ENCODE peak calls at places on chromosomes 7 and 10, in six cellular contexts. Y is fibroblast of the aortic adventitia, M is A549, X is kidney epithelial cell, S is lung, C is endothelial cell. R is an unnamed sample.

GRCh38 chr7:151481650-151482505 is 37.8 kb downstream of the RHEB start:
- DNase-seq in Y (no peak), M (no peak), X (no peak), S (no peak), C (no peak), R (no peak)

GRCh38 chr7:97576043-97576442 is 155.8 kb upstream of the TAC1 start:
- DNase-seq in Y (no peak), M (no peak), X (no peak), S (no peak), C (no peak), R (no peak)

GRCh38 chr10:120573355-120573754 is 116.3 kb downstream of the PLPP4 start:
- DNase-seq in Y (no peak), M (no peak), X (no peak), S (no peak), C (no peak), R (no peak)

GRCh38 chr7:50771120-50772002 is 11.3 kb downstream of the GRB10 start:
- DNase-seq in Y (no peak), M (no peak), X (no peak), S (no peak), C (no peak), R (peak; percentile 29)

GRCh38 chr7:44293561-44294324 is 31.7 kb downstream of the CAMK2B start:
- DNase-seq in Y (no peak), M (no peak), X (no peak), S (peak; percentile 22), C (peak; percentile 2), R (no peak)

GRCh38 chr7:30750574-30751256 is 1.2 kb upstream of the INMT start:
- DNase-seq in Y (peak; percentile 98), M (no peak), X (no peak), S (peak; percentile 64), C (no peak), R (peak; percentile 17)

GRCh38 chr7:152313879-152314604 is 121.8 kb downstream of the KMT2C start:
- DNase-seq in Y (peak; percentile 88), M (peak; percentile 43), X (peak; percentile 90), S (peak; percentile 34), C (no peak), R (peak; percentile 12)

GRCh38 chr10:78981970-78982281 is 86.8 kb upstream of the ZMIZ1 start:
- DNase-seq in Y (no peak), M (no peak), X (no peak), S (no peak), C (no peak), R (no peak)

GRCh38 chr10:27581225-27581624 is 77.1 kb downstream of the RAB18 start:
- DNase-seq in Y (no peak), M (no peak), X (no peak), S (no peak), C (no peak), R (no peak)

GRCh38 chr10:61822781-61823230 is 78.7 kb upstream of the ARID5B start:
- DNase-seq in Y (peak; percentile 23), M (no peak), X (no peak), S (no peak), C (no peak), R (no peak)

GRCh38 chr10:19862811-19863515 is 46.7 kb downstream of the PLXDC2 start:
- DNase-seq in Y (no peak), M (no peak), X (no peak), S (no peak), C (no peak), R (no peak)

GRCh38 chr7:80611779-80612178 is 26.7 kb upstream of the CD36 start:
- DNase-seq in Y (peak; percentile 68), M (no peak), X (no peak), S (no peak), C (no peak), R (peak; percentile 75)

DNA sequence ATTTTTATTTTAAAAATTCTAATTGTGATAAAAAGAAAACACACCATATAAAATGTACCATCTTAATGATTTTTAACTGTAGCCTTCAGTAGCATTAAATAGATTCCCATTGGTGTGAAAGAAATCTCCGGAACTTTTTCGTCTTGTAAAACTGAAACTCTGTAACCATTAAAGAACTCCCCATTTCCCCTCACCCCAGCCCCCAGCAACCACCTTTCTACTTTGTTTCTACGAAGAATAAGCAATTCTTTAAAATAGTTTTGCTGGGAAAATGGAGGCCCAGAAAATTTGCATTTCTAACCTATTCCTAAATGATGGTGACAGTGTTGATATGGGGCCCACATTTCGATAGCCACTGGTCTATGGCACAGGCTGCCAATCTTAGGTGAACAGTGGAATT is 305.4 kb upstream of the PFKP start:
- DNase-seq in Y (no peak), M (no peak), X (no peak), S (no peak), C (no peak), R (no peak)
- TF ChIP-seq CTCF in Y (no peak), M (no peak), X (no peak), S (no peak), C (no peak), R (no peak)

DNA sequence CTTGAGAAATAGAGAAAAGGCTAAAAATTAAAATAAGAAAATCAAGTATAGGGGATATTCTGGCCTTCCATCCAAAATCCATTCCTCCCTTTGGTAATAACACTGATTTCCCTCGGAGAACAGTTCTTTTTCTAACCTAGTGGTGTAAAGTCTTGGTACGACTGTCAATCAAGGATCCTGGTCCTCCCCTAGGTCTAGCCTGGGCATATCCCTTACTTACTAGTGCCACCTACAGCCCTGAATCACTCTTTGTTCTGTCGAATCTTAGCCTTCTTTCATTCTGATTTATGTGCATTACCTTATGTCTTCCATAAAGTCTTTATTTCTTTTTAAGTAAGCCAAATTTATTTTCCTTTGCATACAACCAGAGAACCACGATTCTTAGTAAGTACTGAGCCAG is 298.7 kb upstream of the LRRTM3 start:
- DNase-seq in Y (no peak), M (peak; percentile 5), X (no peak), S (no peak), C (peak; percentile 21), R (no peak)
- TF ChIP-seq CTCF in Y (no peak), M (no peak), X (peak; percentile 19), S (no peak), C (no peak), R (no peak)

GRCh38 chr7:105641236-105641810 is 60.0 kb upstream of the EFCAB10 start:
- DNase-seq in Y (no peak), M (no peak), X (no peak), S (no peak), C (no peak), R (no peak)

GRCh38 chr7:105644937-105645336 is 63.6 kb upstream of the EFCAB10 start:
- DNase-seq in Y (no peak), M (no peak), X (no peak), S (no peak), C (no peak), R (no peak)

GRCh38 chr7:105642264-105642663 is 61.0 kb upstream of the EFCAB10 start:
- DNase-seq in Y (no peak), M (no peak), X (no peak), S (no peak), C (no peak), R (no peak)

GRCh38 chr7:105643857-105644256 is 62.6 kb upstream of the EFCAB10 start:
- DNase-seq in Y (peak; percentile 39), M (no peak), X (no peak), S (no peak), C (no peak), R (no peak)

GRCh38 chr7:105643384-105643783 is 62.1 kb upstream of the EFCAB10 start:
- DNase-seq in Y (no peak), M (no peak), X (no peak), S (no peak), C (peak; percentile 56), R (no peak)
- TF ChIP-seq CTCF in Y (no peak), M (no peak), X (no peak), S (no peak), C (no peak), R (no peak)

DNA sequence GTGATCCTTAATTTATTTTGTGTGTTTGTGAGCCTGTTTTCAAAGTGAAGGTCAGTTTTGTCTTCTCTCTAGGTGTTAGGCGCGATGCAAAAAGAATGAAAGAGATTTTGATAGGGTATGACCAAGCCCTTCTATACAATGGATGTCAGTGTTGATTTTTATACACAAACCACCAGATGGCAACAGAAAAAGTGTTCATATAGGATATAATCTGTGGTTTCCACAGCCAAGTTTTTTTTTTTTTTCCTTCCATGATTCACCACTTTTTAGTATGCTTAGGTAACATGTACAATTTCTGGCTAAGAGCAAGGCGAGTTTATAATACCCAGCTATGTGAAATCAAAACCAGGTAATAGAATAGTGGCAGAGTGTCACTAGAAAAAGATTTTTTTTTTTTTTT is 8.1 kb downstream of the SDK1 start:
- DNase-seq in Y (no peak), M (no peak), X (no peak), S (no peak), C (no peak), R (no peak)
- TF ChIP-seq CTCF in Y (no peak), M (no peak), X (no peak), S (no peak), C (no peak), R (no peak)

GRCh38 chr10:101749033-101749432 is 26.9 kb downstream of the FGF8 start:
- DNase-seq in Y (no peak), M (no peak), X (no peak), S (no peak), C (peak; percentile 43), R (no peak)
- TF ChIP-seq CTCF in Y (no peak), M (peak; percentile 7), X (peak; percentile 4), S (no peak), C (no peak), R (no peak)

GRCh38 chr10:71713135-71714040 is 6.2 kb downstream of the C10orf105 start:
- DNase-seq in Y (peak; percentile 95), M (no peak), X (no peak), S (peak; percentile 79), C (no peak), R (peak; percentile 80)
- TF ChIP-seq CTCF in Y (peak; percentile 46), M (no peak), X (peak; percentile 8), S (no peak), C (no peak), R (peak; percentile 24)

GRCh38 chr7:42017356-42017986 is 219.5 kb downstream of the GLI3 start:
- DNase-seq in Y (no peak), M (no peak), X (no peak), S (no peak), C (no peak), R (no peak)

GRCh38 chr7:42015413-42015698 is 221.7 kb downstream of the GLI3 start:
- DNase-seq in Y (peak; percentile 74), M (no peak), X (no peak), S (no peak), C (no peak), R (no peak)

GRCh38 chr7:42012786-42013360 is 224.1 kb downstream of the GLI3 start:
- DNase-seq in Y (peak; percentile 18), M (no peak), X (peak; percentile 43), S (no peak), C (no peak), R (no peak)

GRCh38 chr7:42016517-42016916 is 220.5 kb downstream of the GLI3 start:
- DNase-seq in Y (no peak), M (no peak), X (no peak), S (no peak), C (no peak), R (no peak)

GRCh38 chr7:42014625-42015412 is 222.2 kb downstream of the GLI3 start:
- DNase-seq in Y (peak; percentile 44), M (peak; percentile 21), X (no peak), S (no peak), C (peak; percentile 45), R (peak; percentile 25)
- TF ChIP-seq CTCF in Y (peak; percentile 73), M (peak; percentile 60), X (peak; percentile 53), S (peak; percentile 24), C (peak; percentile 98), R (peak; percentile 59)

DNA sequence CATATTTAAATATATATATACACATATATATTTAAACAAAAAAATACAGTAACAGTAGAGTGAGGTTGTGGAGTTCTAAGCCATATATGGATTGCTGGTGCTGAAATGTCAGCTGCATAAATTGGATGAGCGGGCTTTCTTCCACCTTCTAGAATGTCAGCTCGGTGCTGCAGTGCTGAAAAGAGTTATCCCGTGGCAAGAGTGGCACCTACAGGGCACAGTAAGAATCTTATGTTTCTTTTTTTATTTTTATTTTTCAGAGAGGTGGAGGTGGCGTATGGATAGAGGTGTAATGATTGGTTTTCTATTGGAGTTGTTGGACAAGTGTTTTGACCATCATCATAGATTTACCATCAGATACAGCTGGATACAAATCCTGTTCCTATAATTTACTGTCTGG is 86.2 kb upstream of the DYNC1I1 start:
- DNase-seq in Y (peak; percentile 67), M (peak; percentile 19), X (peak; percentile 25), S (peak; percentile 32), C (peak; percentile 34), R (peak; percentile 56)
- TF ChIP-seq CTCF in Y (peak; percentile 39), M (peak; percentile 89), X (peak; percentile 54), S (peak; percentile 23), C (no peak), R (no peak)